ENCODE peak calls at places on chromosome 11, in ten cellular contexts. Z is cardiac fibroblast; V is T-helper 9 cell; D is iris pigment epithelial cell; X is stimulated activated naive CD4-positive, alpha-beta T cell; U is activated CD4-positive, CD25-positive, alpha-beta regulatory T cell treated with anti-CD3 and anti-CD28 coated beads, Interleukin-2, amount 50 U/mL, for 16 hours; Q is stimulated activated CD4-positive, alpha-beta T cell treated with anti-CD3 and anti-CD28 coated beads, Interleukin-12 subunit alpha, Interleukin-12 subunit beta, amount 100 ng/mL, for 24 hours; H is AG04450; L is activated naive CD4-positive, alpha-beta T cell treated with anti-CD3 and anti-CD28 coated beads for 36 hours; S is mesenteric fat pad. B is an unnamed sample.

GRCh38 chr11:61152816-61153592 is 8.2 kb downstream of the VPS37C start:
- DNase-seq in Z (peak; percentile 82), V (no peak), D (peak; percentile 74), X (no peak), U (no peak), Q (no peak), H (no peak), L (no peak), S (peak; percentile 37), B (peak; percentile 64)

GRCh38 chr11:19959697-19960096 is 200.6 kb downstream of the DBX1 start:
- DNase-seq in Z (no peak), V (no peak), D (no peak), X (no peak), U (no peak), Q (no peak), H (no peak), L (no peak), S (no peak), B (no peak)

GRCh38 chr11:111189466-111189865 is 56.1 kb upstream of the POU2AF2 start:
- DNase-seq in Z (no peak), V (no peak), D (no peak), X (no peak), U (no peak), Q (no peak), H (no peak), L (no peak), S (no peak), B (no peak)

GRCh38 chr11:116928102-116928777 is 90.8 kb upstream of the APOA1 start:
- DNase-seq in Z (no peak), V (no peak), D (no peak), X (peak; percentile 45), U (no peak), Q (no peak), H (no peak), L (peak; percentile 34), S (no peak), B (no peak)

GRCh38 chr11:67293090-67293489 is 4.0 kb downstream of the ANKRD13D start:
- DNase-seq in Z (peak; percentile 47), V (no peak), D (peak; percentile 70), X (no peak), U (no peak), Q (no peak), H (no peak), L (peak; percentile 33), S (no peak), B (no peak)

GRCh38 chr11:86596861-86597632 is 75.4 kb downstream of the ME3 start:
- DNase-seq in Z (peak; percentile 81), V (no peak), D (peak; percentile 29), X (no peak), U (no peak), Q (no peak), H (no peak), L (no peak), S (no peak), B (no peak)

GRCh38 chr11:85698195-85698594 is 12.2 kb upstream of the CCDC89 start:
- DNase-seq in Z (no peak), V (no peak), D (no peak), X (no peak), U (no peak), Q (no peak), H (no peak), L (no peak), S (no peak), B (no peak)

GRCh38 chr11:62120001-62120400 is 3.8 kb upstream of the INCENP start:
- DNase-seq in Z (no peak), V (no peak), D (no peak), X (no peak), U (no peak), Q (no peak), H (no peak), L (no peak), S (no peak), B (no peak)

GRCh38 chr11:120089036-120090001 is 48.6 kb downstream of the TRIM29 start:
- DNase-seq in Z (no peak), V (no peak), D (no peak), X (no peak), U (no peak), Q (no peak), H (no peak), L (no peak), S (no peak), B (no peak)

GRCh38 chr11:13535819-13536218 is 40.0 kb upstream of the PTH start:
- DNase-seq in Z (peak; percentile 7), V (no peak), D (peak; percentile 1), X (no peak), U (no peak), Q (no peak), H (no peak), L (no peak), S (no peak), B (no peak)

GRCh38 chr11:2395856-2396255 is 4.7 kb upstream of the TSSC4 start:
- DNase-seq in Z (no peak), V (no peak), D (no peak), X (no peak), U (no peak), Q (no peak), H (no peak), L (no peak), S (no peak), B (no peak)

GRCh38 chr11:69726481-69726880 is 22.7 kb upstream of the FGF19 start:
- DNase-seq in Z (no peak), V (no peak), D (no peak), X (no peak), U (no peak), Q (no peak), H (no peak), L (no peak), S (no peak), B (no peak)

GRCh38 chr11:727281-727701 is 20.0 kb upstream of the TALDO1 start:
- DNase-seq in Z (no peak), V (no peak), D (no peak), X (no peak), U (no peak), Q (no peak), H (no peak), L (no peak), S (no peak), B (no peak)

GRCh38 chr11:127106142-127106541 is 105.6 kb upstream of the KIRREL3 start:
- DNase-seq in Z (no peak), V (no peak), D (no peak), X (no peak), U (no peak), Q (no peak), H (no peak), L (no peak), S (no peak), B (no peak)

GRCh38 chr11:2884424-2884815 is 1.2 kb downstream of the CDKN1C start:
- DNase-seq in Z (no peak), V (no peak), D (peak; percentile 23), X (no peak), U (no peak), Q (no peak), H (no peak), L (no peak), S (no peak), B (no peak)

GRCh38 chr11:2921742-2922493 is 7.3 kb downstream of the PHLDA2 start:
- DNase-seq in Z (no peak), V (no peak), D (no peak), X (no peak), U (no peak), Q (no peak), H (no peak), L (no peak), S (no peak), B (no peak)

GRCh38 chr11:69912161-69912910 is 93.1 kb upstream of the FGF3 start:
- DNase-seq in Z (no peak), V (no peak), D (no peak), X (no peak), U (no peak), Q (no peak), H (no peak), L (no peak), S (peak; percentile 89), B (no peak)

GRCh38 chr11:86632499-86633269 is 39.7 kb downstream of the ME3 start:
- DNase-seq in Z (peak; percentile 99), V (no peak), D (peak; percentile 96), X (no peak), U (no peak), Q (peak; percentile 44), H (peak; percentile 84), L (peak; percentile 61), S (no peak), B (peak; percentile 93)

GRCh38 chr11:114181752-114182151 is 114.4 kb upstream of the NNMT start:
- DNase-seq in Z (no peak), V (no peak), D (no peak), X (no peak), U (no peak), Q (no peak), H (no peak), L (no peak), S (no peak), B (no peak)

GRCh38 chr11:36345084-36345511 is 49.0 kb downstream of the PRR5L start:
- DNase-seq in Z (no peak), V (no peak), D (no peak), X (no peak), U (no peak), Q (no peak), H (no peak), L (no peak), S (no peak), B (no peak)

GRCh38 chr11:19967796-19968195 is 192.5 kb downstream of the DBX1 start:
- DNase-seq in Z (no peak), V (no peak), D (no peak), X (no peak), U (no peak), Q (no peak), H (no peak), L (no peak), S (no peak), B (no peak)

GRCh38 chr11:73291196-73291595 is 16.9 kb upstream of the ARHGEF17 start:
- DNase-seq in Z (no peak), V (no peak), D (no peak), X (no peak), U (no peak), Q (no peak), H (no peak), L (no peak), S (no peak), B (no peak)

GRCh38 chr11:1123970-1124369 is 33.8 kb upstream of the MUC5AC start:
- DNase-seq in Z (no peak), V (no peak), D (no peak), X (no peak), U (no peak), Q (no peak), H (no peak), L (peak; percentile 4), S (no peak), B (no peak)

GRCh38 chr11:5837695-5838094 is 4.0 kb downstream of the OR52E6 start:
- DNase-seq in Z (no peak), V (no peak), D (no peak), X (no peak), U (no peak), Q (no peak), H (no peak), L (no peak), S (no peak), B (no peak)

GRCh38 chr11:117492578-117493251 is 165.1 kb downstream of the CEP164 start:
- DNase-seq in Z (no peak), V (no peak), D (no peak), X (no peak), U (no peak), Q (no peak), H (no peak), L (no peak), S (no peak), B (no peak)

GRCh38 chr11:46977038-46977818 is 40.7 kb downstream of the CSTPP1 start:
- DNase-seq in Z (no peak), V (no peak), D (no peak), X (no peak), U (no peak), Q (no peak), H (no peak), L (no peak), S (no peak), B (no peak)

GRCh38 chr11:103339485-103339857 is 230.2 kb downstream of the DYNC2H1 start:
- DNase-seq in Z (no peak), V (no peak), D (no peak), X (no peak), U (no peak), Q (no peak), H (no peak), L (no peak), S (no peak), B (no peak)

GRCh38 chr11:34757026-34757451 is 136.1 kb downstream of the EHF start:
- DNase-seq in Z (peak; percentile 37), V (no peak), D (no peak), X (no peak), U (no peak), Q (no peak), H (no peak), L (no peak), S (no peak), B (no peak)